ENCODE peak calls at places on chromosomes 3 and 15, in eight cellular contexts. U, T, B, Q, C, J, A and M are unnamed samples.

GRCh38 chr3:79979990-79980389 is 212.2 kb upstream of the ROBO1 start:
- DNase-seq in U (no peak), T (no peak), B (no peak), Q (no peak), C (no peak), J (no peak), A (no peak), M (no peak)

GRCh38 chr3:76497636-76498035 is 542.3 kb upstream of the ROBO2 start:
- DNase-seq in U (no peak), T (no peak), B (no peak), Q (no peak), C (no peak), J (peak), A (no peak), M (peak)

GRCh38 chr15:49847937-49848823 is 227.3 kb downstream of the DTWD1 start:
- DNase-seq in U (no peak), T (no peak), B (no peak), Q (no peak), C (peak), J (no peak), A (no peak), M (no peak)

GRCh38 chr3:159936541-159936940 is 52.1 kb upstream of the IL12A start:
- DNase-seq in U (no peak), T (no peak), B (no peak), Q (no peak), C (no peak), J (no peak), A (no peak), M (no peak)

GRCh38 chr3:115099115-115099884 is 47.8 kb downstream of the ZBTB20 start:
- DNase-seq in U (no peak), T (no peak), B (no peak), Q (no peak), C (no peak), J (no peak), A (no peak), M (no peak)

GRCh38 chr3:187986514-187986934 is 167.4 kb upstream of the LPP start:
- DNase-seq in U (no peak), T (no peak), B (no peak), Q (no peak), C (peak), J (no peak), A (no peak), M (peak)

GRCh38 chr15:86854186-86854585 is 774.5 kb downstream of the AGBL1 start:
- DNase-seq in U (no peak), T (no peak), B (no peak), Q (no peak), C (no peak), J (no peak), A (no peak), M (no peak)

GRCh38 chr3:23161308-23161707 is 41.8 kb upstream of the UBE2E2 start:
- DNase-seq in U (no peak), T (no peak), B (no peak), Q (no peak), C (no peak), J (no peak), A (no peak), M (peak)

GRCh38 chr3:41265011-41265545 is 65.8 kb downstream of the CTNNB1 start:
- DNase-seq in U (no peak), T (no peak), B (no peak), Q (no peak), C (no peak), J (no peak), A (no peak), M (peak)

GRCh38 chr3:132773071-132773619 is 50.9 kb upstream of the NPHP3 start:
- DNase-seq in U (no peak), T (no peak), B (no peak), Q (no peak), C (no peak), J (peak), A (no peak), M (peak)

GRCh38 chr15:66803749-66804148 is 101.7 kb downstream of the SMAD6 start:
- DNase-seq in U (no peak), T (no peak), B (no peak), Q (no peak), C (no peak), J (no peak), A (no peak), M (no peak)

GRCh38 chr3:108441528-108441927 is 68.9 kb downstream of the MYH15 start:
- DNase-seq in U (no peak), T (no peak), B (no peak), Q (no peak), C (no peak), J (no peak), A (no peak), M (no peak)

GRCh38 chr3:72368331-72368975 is 479.8 kb downstream of the SHQ1 start:
- DNase-seq in U (no peak), T (no peak), B (no peak), Q (no peak), C (no peak), J (no peak), A (no peak), M (peak)

GRCh38 chr3:46442591-46443530 is 21.8 kb downstream of the LTF start:
- DNase-seq in U (no peak), T (no peak), B (no peak), Q (no peak), C (no peak), J (peak), A (no peak), M (peak)